ENCODE peak calls at places on chromosomes 16 and 17, in five cellular contexts. N is CD14-positive monocyte; M is CD8-positive, alpha-beta T cell; K is NCI-H2171; R is midbrain. V is an unnamed sample.

GRCh38 chr16:70553645-70554044 is 30.0 kb downstream of the SF3B3 start:
- DNase-seq in N (no peak), M (no peak), K (no peak), R (no peak), V (no peak)

GRCh38 chr16:4477966-4478365 is 1.8 kb downstream of the HMOX2 start:
- DNase-seq in N (peak), M (no peak), K (no peak), R (no peak), V (peak)

GRCh38 chr16:18800674-18801196 is 614 bp downstream of the ARL6IP1 start:
- DNase-seq in N (no peak), M (no peak), K (no peak), R (no peak), V (peak)

GRCh38 chr16:31196324-31197088 is 6.1 kb downstream of the PYCARD start:
- DNase-seq in N (no peak), M (no peak), K (no peak), R (no peak), V (no peak)

GRCh38 chr16:11155284-11155806 is 100.7 kb downstream of the SOCS1 start:
- DNase-seq in N (no peak), M (no peak), K (no peak), R (no peak), V (no peak)

GRCh38 chr16:2009302-2009711 is 314 bp downstream of the ZNF598 start:
- DNase-seq in N (no peak), M (no peak), K (no peak), R (no peak), V (no peak)

GRCh38 chr17:52740006-52740405 is 581.5 kb upstream of the CA10 start:
- DNase-seq in N (no peak), M (no peak), K (no peak), R (no peak), V (no peak)

GRCh38 chr17:10875411-10875810 is 37.5 kb upstream of the PIRT start:
- DNase-seq in N (no peak), M (no peak), K (no peak), R (peak), V (peak)

GRCh38 chr17:50511058-50511457 is 2.8 kb downstream of the MYCBPAP start:
- DNase-seq in N (no peak), M (no peak), K (no peak), R (no peak), V (no peak)

GRCh38 chr17:68307443-68307842 is 16.1 kb downstream of the ARSG start:
- DNase-seq in N (no peak), M (no peak), K (no peak), R (no peak), V (no peak)

GRCh38 chr17:67518881-67519280 is 141.8 kb downstream of the PITPNC1 start:
- DNase-seq in N (no peak), M (no peak), K (no peak), R (no peak), V (no peak)

GRCh38 chr17:6589266-6589946 is 33.1 kb upstream of the PITPNM3 start:
- DNase-seq in N (no peak), M (no peak), K (no peak), R (no peak), V (no peak)

GRCh38 chr16:4375717-4376116 is 4.1 kb downstream of the VASN start:
- DNase-seq in N (no peak), M (no peak), K (no peak), R (no peak), V (no peak)

GRCh38 chr17:5630434-5630833 is 46.1 kb upstream of the NLRP1 start:
- DNase-seq in N (no peak), M (no peak), K (no peak), R (no peak), V (no peak)

GRCh38 chr17:61465550-61466237 is 13.5 kb downstream of the TBX4 start:
- DNase-seq in N (no peak), M (no peak), K (no peak), R (no peak), V (no peak)

V was measured in HT-29.